ENCODE peak calls at places on chromosomes 3 and 15, in six cellular contexts. L is neuronal stem cell, M is H9, X is HCT116, K is HepG2, B is DND-41. Z is an unnamed sample.

GRCh38 chr15:33344530-33344929 is 33.8 kb downstream of the RYR3 start:
- DNase-seq in L (no peak), M (no peak), B (no peak), X (no peak), K (no peak), Z (no peak)

GRCh38 chr3:143650827-143651226 is 197.4 kb downstream of the SLC9A9 start:
- DNase-seq in L (no peak), M (no peak), B (no peak), K (no peak), X (no peak), Z (no peak)

GRCh38 chr3:15535757-15536156 is 14.3 kb upstream of the COLQ start:
- DNase-seq in X (no peak), L (no peak), B (peak), K (no peak), M (no peak), Z (no peak)

GRCh38 chr3:194312743-194313281 is 38.3 kb downstream of the CPN2 start:
- DNase-seq in L (no peak), X (no peak), K (peak), M (no peak), B (no peak), Z (no peak)

GRCh38 chr3:139230391-139230790 is 113.4 kb upstream of the MRPS22 start:
- DNase-seq in L (no peak), M (no peak), X (no peak), K (no peak), B (no peak), Z (no peak)

GRCh38 chr3:15345608-15346137 is 13.3 kb upstream of the SH3BP5 start:
- DNase-seq in L (no peak), B (peak), M (no peak), X (no peak), K (no peak), Z (no peak)

GRCh38 chr3:78918361-78919020 is 849.3 kb downstream of the ROBO1 start:
- DNase-seq in B (no peak), X (no peak), K (no peak), L (no peak), M (no peak), Z (no peak)

GRCh38 chr3:127740136-127740915 is 67.6 kb downstream of the ABTB1 start:
- DNase-seq in L (no peak), B (no peak), K (no peak), X (no peak), M (no peak), Z (no peak)

GRCh38 chr3:16264174-16264707 is 502 bp downstream of the DPH3 start:
- DNase-seq in K (no peak), X (no peak), B (no peak), M (no peak), L (no peak), Z (no peak)

GRCh38 chr15:100667405-100668320 is 65.3 kb downstream of the ASB7 start:
- DNase-seq in K (no peak), X (no peak), M (no peak), B (no peak), L (no peak), Z (no peak)

GRCh38 chr3:4807381-4808280 is 171.6 kb upstream of the BHLHE40 start:
- DNase-seq in K (no peak), L (no peak), M (no peak), X (no peak), B (no peak), Z (no peak)

GRCh38 chr3:71450985-71451560 is 132.5 kb downstream of the FOXP1 start:
- DNase-seq in K (no peak), M (no peak), L (no peak), X (no peak), B (no peak), Z (no peak)

GRCh38 chr3:64368163-64369025 is 143.1 kb upstream of the PRICKLE2 start:
- DNase-seq in B (no peak), K (no peak), X (no peak), L (no peak), M (no peak), Z (no peak)

GRCh38 chr3:9600597-9600996 is 47.0 kb upstream of the LHFPL4 start:
- DNase-seq in M (no peak), K (no peak), L (no peak), B (no peak), X (no peak), Z (no peak)

GRCh38 chr3:73926360-73927202 is 301.8 kb upstream of the PDZRN3 start:
- DNase-seq in X (no peak), L (no peak), M (peak), K (no peak), B (no peak), Z (no peak)

GRCh38 chr3:48015451-48016182 is 599 bp downstream of the MAP4 start:
- DNase-seq in K (peak), L (no peak), M (no peak), B (no peak), X (no peak), Z (no peak)

GRCh38 chr3:195260286-195260905 is 10.6 kb downstream of the XXYLT1 start:
- DNase-seq in X (no peak), L (peak), B (no peak), K (no peak), M (peak), Z (no peak)

GRCh38 chr3:182018361-182018760 is 306.6 kb downstream of the SOX2 start:
- DNase-seq in B (no peak), M (no peak), K (no peak), X (no peak), L (no peak), Z (no peak)

GRCh38 chr3:85360742-85361387 is 402.1 kb downstream of the CADM2 start:
- DNase-seq in X (no peak), L (peak), B (peak), M (peak), K (peak), Z (no peak)

GRCh38 chr3:77081240-77081661 is 41.4 kb downstream of the ROBO2 start:
- DNase-seq in X (no peak), M (no peak), L (no peak), B (no peak), K (no peak), Z (peak)

GRCh38 chr15:85411992-85412538 is 31.7 kb downstream of the AKAP13 start:
- DNase-seq in K (peak), B (no peak), L (no peak), X (no peak), M (no peak), Z (no peak)

GRCh38 chr15:41627204-41627603 is 33.0 kb upstream of the MGA start:
- DNase-seq in B (no peak), L (no peak), X (no peak), M (no peak), K (no peak), Z (no peak)

GRCh38 chr15:39582286-39582976 is 1.6 kb downstream of the THBS1 start:
- DNase-seq in M (no peak), B (no peak), K (no peak), X (no peak), L (no peak), Z (peak)

GRCh38 chr3:123449986-123450474 is 1.1 kb upstream of the ADCY5 start:
- DNase-seq in K (no peak), M (peak), X (no peak), L (peak), B (no peak), Z (no peak)

GRCh38 chr3:166125179-166125578 is 288.0 kb upstream of the BCHE start:
- DNase-seq in X (no peak), K (peak), B (no peak), M (no peak), L (no peak), Z (no peak)

GRCh38 chr15:69016021-69016595 is 1.6 kb downstream of the NOX5 start:
- DNase-seq in L (no peak), K (no peak), B (no peak), X (no peak), M (no peak), Z (no peak)

GRCh38 chr3:187919018-187919417 is 173.8 kb upstream of the BCL6 start:
- DNase-seq in B (peak), M (no peak), K (no peak), X (no peak), L (no peak), Z (no peak)

GRCh38 chr3:46944191-46944590 is 32.4 kb downstream of the CCDC12 start:
- DNase-seq in X (no peak), B (no peak), K (peak), M (no peak), L (no peak), Z (no peak)

GRCh38 chr3:46942481-46943236 is 33.9 kb downstream of the CCDC12 start:
- DNase-seq in B (no peak), L (no peak), X (no peak), M (no peak), K (no peak), Z (no peak)

GRCh38 chr3:46939578-46940405 is 36.8 kb downstream of the CCDC12 start:
- DNase-seq in L (no peak), M (no peak), X (no peak), K (no peak), B (no peak), Z (no peak)

GRCh38 chr3:46943237-46944187 is 33.0 kb downstream of the CCDC12 start:
- DNase-seq in L (no peak), M (no peak), X (peak), K (peak), B (no peak), Z (no peak)

GRCh38 chr3:46942079-46942478 is 34.5 kb downstream of the CCDC12 start:
- DNase-seq in X (no peak), B (no peak), L (no peak), M (no peak), K (no peak), Z (no peak)
- H3K27ac ChIP-seq in X (no peak), B (no peak), L (no peak), M (no peak), K (no peak), Z (no peak)

GRCh38 chr3:115709931-115710330 is 86.6 kb downstream of the GAP43 start:
- DNase-seq in L (no peak), X (no peak), M (no peak), B (no peak), K (no peak), Z (no peak)

GRCh38 chr3:115709135-115709534 is 85.8 kb downstream of the GAP43 start:
- DNase-seq in K (no peak), L (no peak), M (no peak), X (no peak), B (no peak), Z (no peak)

GRCh38 chr3:115713247-115713646 is 89.9 kb downstream of the GAP43 start:
- DNase-seq in K (no peak), M (no peak), B (no peak), L (no peak), X (no peak), Z (no peak)

GRCh38 chr3:115708540-115708939 is 85.2 kb downstream of the GAP43 start:
- DNase-seq in K (no peak), L (no peak), X (no peak), B (no peak), M (no peak), Z (no peak)

GRCh38 chr3:115710799-115711198 is 87.5 kb downstream of the GAP43 start:
- DNase-seq in L (no peak), X (no peak), B (no peak), K (no peak), M (no peak), Z (no peak)
- H3K9ac ChIP-seq in L (no peak), X (no peak), B (no peak), K (no peak), M (no peak), Z (no peak)

GRCh38 chr3:59446775-59447465 is 397.1 kb upstream of the CFAP20DC start:
- DNase-seq in M (no peak), L (no peak), B (no peak), X (no peak), K (no peak), Z (no peak)

GRCh38 chr3:59444676-59445075 is 394.9 kb upstream of the CFAP20DC start:
- DNase-seq in K (no peak), X (no peak), L (no peak), M (no peak), B (no peak), Z (no peak)

GRCh38 chr3:59443618-59444292 is 393.9 kb upstream of the CFAP20DC start:
- DNase-seq in K (no peak), L (no peak), X (no peak), B (no peak), M (no peak), Z (no peak)

GRCh38 chr3:59442056-59442455 is 392.2 kb upstream of the CFAP20DC start:
- DNase-seq in B (no peak), L (peak), X (no peak), K (no peak), M (no peak), Z (no peak)

GRCh38 chr3:59444293-59444671 is 394.5 kb upstream of the CFAP20DC start:
- DNase-seq in M (no peak), X (no peak), K (no peak), L (no peak), B (no peak), Z (no peak)
- H2AFZ ChIP-seq in M (no peak), X (no peak), K (no peak), L (no peak), B (peak), Z (peak)

DNA sequence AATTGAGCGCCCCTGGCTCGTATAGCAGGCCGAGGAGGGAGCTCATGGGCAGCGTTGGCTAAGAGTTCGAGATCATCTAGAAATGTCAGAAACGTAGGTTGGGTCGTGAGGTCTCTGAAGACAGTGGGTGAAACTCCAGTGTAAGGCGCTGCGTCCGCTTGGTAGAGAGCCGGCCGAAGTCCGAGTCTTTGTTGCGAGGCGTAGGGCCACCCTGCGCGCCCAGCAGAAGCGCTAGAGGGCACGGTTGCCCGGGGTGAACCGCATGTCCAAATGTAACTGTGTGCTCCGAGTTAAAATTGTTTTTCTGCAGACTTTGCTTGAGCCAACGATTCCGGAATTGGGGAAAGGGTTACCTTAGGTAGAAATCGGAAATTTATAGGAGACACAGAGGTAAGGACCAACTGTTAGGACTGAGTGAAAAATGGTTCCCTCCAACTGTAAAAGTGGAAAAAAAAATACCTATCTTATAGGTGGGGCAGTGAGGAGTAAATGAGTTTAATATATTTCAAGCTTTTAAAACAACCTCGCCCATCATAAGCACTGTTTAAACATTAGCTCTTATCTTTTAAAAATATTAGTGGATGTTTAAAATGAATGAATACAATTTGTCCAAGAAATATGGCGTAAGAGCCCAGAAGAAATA is 993 bp upstream of the SIAH2 start:
- DNase-seq in M (peak), B (no peak), X (peak), L (peak), K (peak), Z (no peak)
- H3K27ac ChIP-seq in M (no peak), B (peak), X (peak), L (peak), K (peak), Z (peak)

DNA sequence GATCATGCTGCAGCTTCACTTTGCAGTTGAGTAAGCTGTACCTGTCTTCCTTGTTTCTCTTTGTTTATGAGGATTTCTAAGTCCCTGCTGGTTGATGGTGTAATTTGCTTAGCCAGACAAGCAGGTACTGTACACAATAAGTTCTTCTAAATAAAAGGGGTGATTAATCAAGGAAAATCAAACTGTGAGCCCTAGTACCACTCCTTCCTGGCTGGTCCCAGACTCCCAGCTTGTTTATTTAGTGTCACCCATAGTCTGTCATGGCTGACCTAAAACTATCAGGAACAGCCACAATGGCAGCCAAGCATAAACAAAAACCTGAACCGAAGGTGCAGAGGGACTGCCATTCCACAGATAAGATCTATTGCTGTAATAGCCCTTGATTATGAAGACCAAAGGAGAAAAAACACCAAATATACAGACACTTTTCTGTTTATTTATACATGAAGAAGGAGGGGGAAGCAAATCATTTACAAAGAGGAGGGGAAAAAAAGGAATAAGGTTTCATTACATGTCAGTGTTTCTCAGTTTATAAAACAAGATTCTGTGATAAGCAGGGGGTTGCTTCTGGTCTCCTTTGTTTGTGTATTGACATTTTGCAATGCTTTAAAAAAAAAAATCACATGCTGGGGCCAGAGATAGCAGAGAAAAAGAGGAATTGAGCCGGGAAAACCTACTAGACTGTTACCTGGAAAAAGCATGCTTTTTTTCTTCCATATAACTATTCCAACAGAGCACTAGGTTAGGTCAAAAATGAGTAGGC is 182.4 kb upstream of the DPH6 start:
- DNase-seq in B (no peak), M (no peak), X (no peak), L (no peak), K (no peak), Z (no peak)
- H3K9ac ChIP-seq in B (no peak), M (no peak), X (no peak), L (no peak), K (no peak), Z (no peak)

GRCh38 chr3:116299646-116300081 is 145.6 kb downstream of the LSAMP start:
- DNase-seq in B (no peak), L (no peak), K (no peak), X (no peak), M (no peak), Z (no peak)
- H2AFZ ChIP-seq in B (no peak), L (no peak), K (no peak), X (no peak), M (no peak), Z (no peak)

GRCh38 chr3:37592328-37592727 is 269.4 kb upstream of the CTDSPL start:
- DNase-seq in B (no peak), L (no peak), M (no peak), K (no peak), X (no peak), Z (no peak)
- H3K27ac ChIP-seq in B (no peak), L (no peak), M (no peak), K (no peak), X (no peak), Z (no peak)

DNA sequence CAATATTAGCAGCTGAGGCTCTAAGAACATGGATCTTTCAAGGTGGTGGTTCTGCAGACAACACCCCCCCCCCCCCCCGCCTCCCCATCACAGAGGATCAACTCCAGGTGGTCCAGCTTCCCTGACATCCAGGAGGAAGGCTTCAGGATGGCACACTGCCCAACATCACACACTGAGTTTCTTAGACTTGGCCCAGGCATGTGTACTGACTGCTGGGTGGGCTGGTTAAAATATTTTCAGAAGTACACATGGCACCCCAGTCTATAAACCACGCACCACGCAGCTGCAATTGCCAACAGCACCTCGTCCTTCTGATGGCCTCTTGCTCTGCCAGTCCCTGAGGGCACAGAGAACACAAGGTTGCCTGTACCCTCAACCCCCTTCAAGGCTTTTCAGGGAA is 22.1 kb downstream of the SRPRB start:
- DNase-seq in X (no peak), B (no peak), M (no peak), L (no peak), K (no peak), Z (no peak)
- H3K9ac ChIP-seq in X (no peak), B (no peak), M (no peak), L (no peak), K (no peak), Z (no peak)

GRCh38 chr3:50525191-50525590 is 21.8 kb upstream of the CACNA2D2 start:
- DNase-seq in K (no peak), X (no peak), L (no peak), M (no peak), B (no peak), Z (no peak)

GRCh38 chr3:50525987-50526386 is 22.6 kb upstream of the CACNA2D2 start:
- DNase-seq in X (peak), M (peak), B (peak), L (no peak), K (peak), Z (peak)

GRCh38 chr3:50521572-50521971 is 18.1 kb upstream of the CACNA2D2 start:
- DNase-seq in M (no peak), B (no peak), K (no peak), L (no peak), X (no peak), Z (no peak)

GRCh38 chr3:50523170-50523865 is 19.9 kb upstream of the CACNA2D2 start:
- DNase-seq in L (no peak), B (no peak), M (no peak), X (no peak), K (no peak), Z (no peak)

DNA sequence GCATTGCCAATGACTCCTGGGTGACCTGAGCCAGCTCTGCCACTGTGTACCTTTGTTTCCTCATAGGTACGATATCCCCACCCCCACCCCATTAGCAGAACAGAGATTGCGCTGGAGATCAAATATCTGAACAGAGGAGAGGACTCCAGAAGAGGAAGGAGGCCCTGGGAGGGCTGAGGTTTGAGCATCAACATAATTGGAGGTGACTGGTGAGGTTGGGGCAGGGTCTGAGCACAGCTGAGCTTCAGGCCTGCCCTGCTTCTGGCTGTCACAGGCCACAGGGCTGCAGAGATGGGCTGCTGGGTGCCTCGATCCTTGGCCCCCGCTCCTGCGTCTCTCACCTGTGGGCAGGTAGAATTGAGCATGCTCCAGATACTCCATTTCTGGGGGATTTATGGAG is 21.3 kb upstream of the CACNA2D2 start:
- DNase-seq in X (no peak), K (no peak), B (no peak), M (no peak), L (no peak), Z (no peak)
- H2AFZ ChIP-seq in X (no peak), K (no peak), B (no peak), M (no peak), L (no peak), Z (no peak)